ENCODE peak calls at places on chromosome 3, in four cellular contexts. P is K562, B is H9, F is WERI-Rb-1. M is an unnamed sample.
A peak's percentile ranks its signal among the peaks of the same experiment; 100 is the strongest.

GRCh38 chr3:126827121-126827520 is 123.1 kb downstream of the CHCHD6 start:
- DNase-seq in P (no peak), B (no peak), F (no peak), M (peak; percentile 62)

GRCh38 chr3:103089758-103090157 is 654.9 kb downstream of the ZPLD1 start:
- DNase-seq in P (no peak), B (no peak), F (no peak), M (no peak)

GRCh38 chr3:144622845-144623244 is 651.2 kb downstream of the DIPK2A start:
- DNase-seq in P (no peak), B (no peak), F (no peak), M (no peak)

GRCh38 chr3:59482684-59483083 is 432.9 kb upstream of the CFAP20DC start:
- DNase-seq in P (no peak), B (no peak), F (no peak), M (no peak)

GRCh38 chr3:101963902-101964362 is 114.6 kb downstream of the NFKBIZ start:
- DNase-seq in P (no peak), B (no peak), F (no peak), M (no peak)

GRCh38 chr3:159964166-159964973 is 24.3 kb upstream of the IL12A start:
- DNase-seq in P (no peak), B (no peak), F (no peak), M (no peak)

GRCh38 chr3:103367481-103367880 is 932.7 kb downstream of the ZPLD1 start:
- DNase-seq in P (no peak), B (no peak), F (no peak), M (no peak)

GRCh38 chr3:127066635-127067034 is 83.7 kb downstream of the PLXNA1 start:
- DNase-seq in P (no peak), B (no peak), F (no peak), M (no peak)

GRCh38 chr3:100047455-100048141 is 66.7 kb downstream of the FILIP1L start:
- DNase-seq in P (no peak), B (no peak), F (no peak), M (no peak)

GRCh38 chr3:144175644-144176425 is 204.2 kb downstream of the DIPK2A start:
- DNase-seq in P (no peak), B (no peak), F (no peak), M (no peak)

GRCh38 chr3:136237961-136238649 is 12.0 kb upstream of the PCCB start:
- DNase-seq in P (no peak), B (no peak), F (no peak), M (no peak)

GRCh38 chr3:39108309-39108708 is 829 bp downstream of the TTC21A start:
- DNase-seq in P (no peak), B (peak; percentile 5), F (no peak), M (no peak)

GRCh38 chr3:194658477-194659242 is 13.3 kb downstream of the LSG1 start:
- DNase-seq in P (no peak), B (no peak), F (no peak), M (no peak)

GRCh38 chr3:52093751-52094525 is 37.6 kb upstream of the DUSP7 start:
- DNase-seq in P (no peak), B (no peak), F (no peak), M (peak; percentile 64)

GRCh38 chr3:51678685-51679084 is 7.6 kb downstream of the TEX264 start:
- DNase-seq in P (no peak), B (no peak), F (no peak), M (no peak)

GRCh38 chr3:53842436-53843194 is 3.6 kb downstream of the CHDH start:
- DNase-seq in P (no peak), B (peak; percentile 41), F (no peak), M (peak; percentile 59)

GRCh38 chr3:111598552-111598951 is 3.4 kb upstream of the ZBED2 start:
- DNase-seq in P (no peak), B (no peak), F (no peak), M (no peak)

GRCh38 chr3:151638555-151638954 is 95.2 kb upstream of the AADACL2 start:
- DNase-seq in P (no peak), B (no peak), F (no peak), M (no peak)

GRCh38 chr3:51954120-51954519 is 1.1 kb upstream of the GPR62 start:
- DNase-seq in P (no peak), B (no peak), F (no peak), M (no peak)

GRCh38 chr3:170426240-170426797 is 7.7 kb downstream of the CLDN11 start:
- DNase-seq in P (peak; percentile 26), B (no peak), F (peak; percentile 30), M (peak; percentile 40)

GRCh38 chr3:127803619-127804018 is 18.7 kb downstream of the MGLL start:
- DNase-seq in P (no peak), B (no peak), F (no peak), M (peak; percentile 67)

GRCh38 chr3:10278501-10278900 is 14.2 kb downstream of the GHRL start:
- DNase-seq in P (no peak), B (no peak), F (no peak), M (no peak)

GRCh38 chr3:12490547-12490946 is 6.3 kb downstream of the TSEN2 start:
- DNase-seq in P (no peak), B (no peak), F (no peak), M (peak; percentile 55)
- H3K27me3 ChIP-seq in P (no peaks in the 10 kb centered on the region), B (no peaks in the 10 kb centered on the region), F (no peaks in the 10 kb centered on the region), M (no peaks in the 10 kb centered on the region)

GRCh38 chr3:178137206-178137605 is 399.0 kb upstream of the KCNMB2 start:
- DNase-seq in P (no peak), B (no peak), F (no peak), M (no peak)
- H3K27ac ChIP-seq in P (no peak overlapping the region), B (no peak overlapping the region), F (no peak overlapping the region), M (no peak overlapping the region)

GRCh38 chr3:122988507-122988906 is 39.1 kb downstream of the SEMA5B start:
- DNase-seq in P (peak; percentile 6), B (no peak), F (peak; percentile 45), M (no peak)
- H3K27me3 ChIP-seq in P (peaks cover 46% of the 10 kb centered on the region), B (no peaks in the 10 kb centered on the region), F (no peaks in the 10 kb centered on the region), M (peaks cover 3% of the 10 kb centered on the region)

DNA sequence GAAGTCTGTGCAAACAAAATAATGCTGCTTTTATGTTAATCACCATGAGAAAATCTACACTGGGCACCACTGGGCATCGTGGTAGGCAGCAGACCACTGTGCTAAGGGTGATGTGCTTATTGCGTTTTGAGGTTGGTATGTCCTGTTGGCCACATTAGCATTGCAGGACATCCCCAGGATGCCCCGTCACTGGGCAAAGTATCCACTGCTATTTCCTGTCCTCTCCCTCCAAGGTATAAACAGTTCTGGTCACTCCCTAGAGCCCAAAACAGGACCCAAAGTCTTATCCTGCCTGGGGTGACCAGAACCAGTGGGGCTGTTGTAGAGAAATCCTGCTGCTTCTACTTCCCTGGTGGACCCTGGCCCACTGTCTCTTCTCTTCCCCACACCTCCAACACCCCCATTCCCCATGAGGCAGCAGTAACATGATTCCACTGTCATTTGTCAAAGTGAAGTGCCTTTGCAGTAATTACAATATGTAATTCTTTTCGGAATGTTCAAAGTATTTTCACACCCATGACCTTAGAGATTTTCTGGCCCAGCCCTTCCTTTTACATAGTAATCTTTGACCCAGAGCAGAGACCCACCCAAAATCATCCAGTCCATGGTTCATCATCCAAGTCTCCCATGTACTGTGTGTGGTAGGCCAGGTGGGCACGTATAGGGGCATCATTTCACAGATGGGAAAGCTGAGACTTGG is 284.4 kb upstream of the ROPN1 start:
- DNase-seq in P (no peak), B (no peak), F (no peak), M (no peak)
- H3K27ac ChIP-seq in P (no peak overlapping the region), B (no peak overlapping the region), F (no peak overlapping the region), M (no peak overlapping the region)

DNA sequence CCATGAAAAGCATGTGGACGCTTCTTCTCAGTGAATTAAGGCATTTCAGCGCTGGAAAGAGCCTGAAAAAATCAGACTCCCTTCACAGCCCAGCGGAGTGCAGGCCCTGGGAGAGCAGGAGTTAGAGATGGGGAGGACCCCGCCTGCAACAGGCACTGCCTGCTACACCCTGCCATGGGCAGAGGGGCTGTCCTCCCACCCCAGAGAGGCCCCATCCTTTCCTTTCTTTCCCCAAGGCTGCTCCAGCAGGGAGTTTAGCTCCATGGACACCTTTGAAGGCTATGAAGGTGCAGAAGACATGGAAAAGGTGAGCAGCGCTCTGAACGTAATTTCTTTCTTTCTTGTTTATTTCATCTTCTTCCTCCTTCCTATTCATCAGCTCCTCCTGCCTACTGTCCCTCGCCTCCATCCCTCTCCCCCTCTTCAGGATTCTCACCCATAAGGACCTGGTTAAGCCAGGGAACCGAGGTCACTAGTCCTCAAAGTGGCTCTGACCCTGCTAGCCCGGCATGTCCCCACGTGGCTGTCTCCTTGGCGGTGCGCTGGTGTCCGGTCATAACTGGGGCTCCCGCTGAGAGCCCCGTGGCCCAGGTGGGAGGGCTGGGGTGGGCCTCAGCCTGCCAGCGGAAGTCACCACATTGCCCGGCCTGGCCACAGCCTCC is 16.1 kb upstream of the ADIPOQ start:
- DNase-seq in P (no peak), B (no peak), F (peak; percentile 38), M (no peak)
- H3K27me3 ChIP-seq in P (peaks cover 18% of the 10 kb centered on the region), B (peaks cover 5% of the 10 kb centered on the region), F (peaks cover 47% of the 10 kb centered on the region), M (peaks cover 73% of the 10 kb centered on the region)

DNA sequence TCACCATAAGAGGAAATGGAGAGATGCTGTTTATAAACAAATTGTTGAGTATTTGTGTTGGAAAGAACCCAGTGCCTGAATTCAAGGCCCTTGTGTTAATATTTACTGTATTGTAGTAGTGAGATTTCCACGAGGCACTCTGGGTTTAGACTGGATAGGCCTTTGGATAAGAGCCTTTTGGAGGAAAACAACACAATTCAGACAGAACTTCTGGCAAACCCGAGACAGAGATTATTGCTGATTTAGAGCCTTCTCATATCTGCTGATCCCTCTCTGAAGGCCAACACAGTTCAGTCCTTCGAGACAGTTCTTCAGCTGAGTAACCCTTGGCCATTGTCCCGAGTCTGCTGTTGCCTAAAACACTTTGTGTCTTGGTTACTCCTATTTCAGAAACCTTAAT is 55.7 kb downstream of the LMCD1 start:
- DNase-seq in P (no peak), B (no peak), F (no peak), M (no peak)
- H3K27ac ChIP-seq in P (no peak overlapping the region), B (no peak overlapping the region), F (no peak overlapping the region), M (no peak overlapping the region)

DNA sequence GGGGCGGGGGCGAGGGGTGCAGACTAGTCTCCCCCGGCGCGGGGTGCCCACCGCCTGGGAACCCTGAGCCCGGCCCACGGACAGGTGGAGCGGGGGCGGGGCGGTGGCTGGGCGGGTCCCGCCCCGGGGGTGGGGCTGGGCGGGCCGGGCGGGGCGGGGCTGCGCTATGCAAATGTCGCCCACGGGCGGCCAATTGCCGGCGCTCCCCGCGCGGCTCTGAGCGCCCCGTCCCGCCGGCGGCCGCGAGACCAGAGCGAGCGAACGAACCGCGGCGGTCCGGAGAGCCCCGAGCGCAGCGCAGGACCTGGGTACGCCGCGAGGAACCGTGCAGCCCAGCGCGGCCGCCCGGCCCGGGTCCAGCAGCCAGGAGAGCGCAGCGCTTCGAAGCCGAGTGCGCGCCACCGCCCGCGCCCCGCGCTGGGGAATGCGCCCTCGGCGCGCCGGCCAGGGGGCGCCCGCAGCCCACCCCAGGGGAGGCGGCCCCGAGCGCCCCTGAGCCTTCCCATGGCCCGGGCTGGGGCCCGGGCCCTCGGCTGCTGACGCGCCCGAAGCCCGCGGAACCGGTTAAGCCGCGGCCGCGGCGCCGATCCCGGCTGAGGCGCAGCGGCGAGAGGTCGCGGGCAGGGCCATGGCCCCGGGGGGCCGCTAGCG is at the start of gene SEMA3F:
- DNase-seq in P (peak; percentile 74), B (peak; percentile 68), F (no peak), M (peak; percentile 78)
- H3K27me3 ChIP-seq in P (no peaks in the 10 kb centered on the region), B (peaks cover 7% of the 10 kb centered on the region), F (no peaks in the 10 kb centered on the region), M (no peaks in the 10 kb centered on the region)